ENCODE peak calls at places on chromosomes 3 and 15, in ten cellular contexts. U, V, B, M, G, H, A, O, D and I are unnamed samples. For H3K36me3, the result is how much of the 10 kb centered on the place peaks cover.

GRCh38 chr15:98658831-98659699 is 10.7 kb downstream of the IGF1R start:
- DNase-seq in O (peak), V (no peak), B (peak), D (no peak), H (peak), A (no peak), G (peak), M (no peak), U (peak), I (no peak)

GRCh38 chr15:70584838-70585706 is 178.3 kb downstream of the UACA start:
- DNase-seq in B (peak), A (no peak), V (peak), U (no peak), O (no peak), M (peak), H (no peak), D (peak), G (no peak), I (no peak)

GRCh38 chr3:114903213-114903612 is 243.9 kb downstream of the ZBTB20 start:
- DNase-seq in A (no peak), U (no peak), V (no peak), B (no peak), G (no peak), H (peak), O (no peak), D (no peak), M (no peak), I (no peak)

GRCh38 chr15:100328796-100329195 is 13.0 kb downstream of the ADAMTS17 start:
- DNase-seq in B (no peak), V (no peak), A (no peak), M (no peak), D (no peak), O (no peak), U (no peak), G (no peak), H (no peak), I (no peak)

GRCh38 chr3:64676831-64677230 is 11.0 kb downstream of the ADAMTS9 start:
- DNase-seq in O (no peak), V (no peak), B (no peak), M (no peak), D (no peak), H (no peak), G (no peak), A (no peak), U (no peak), I (no peak)

GRCh38 chr3:167714871-167715270 is 19.8 kb downstream of the PDCD10 start:
- DNase-seq in V (no peak), M (no peak), D (no peak), A (no peak), O (no peak), H (no peak), G (no peak), U (no peak), B (no peak), I (no peak)

GRCh38 chr3:10552631-10552943 is 47.2 kb upstream of the ATP2B2 start:
- DNase-seq in A (no peak), V (no peak), O (no peak), M (no peak), H (no peak), G (no peak), B (no peak), D (no peak), U (no peak), I (no peak)

GRCh38 chr15:68228143-68228970 is 1.2 kb downstream of the CLN6 start:
- DNase-seq in B (no peak), D (no peak), M (no peak), A (no peak), G (no peak), V (no peak), U (peak), H (no peak), O (no peak), I (peak)

GRCh38 chr3:172279191-172279640 is 169.0 kb downstream of the GHSR start:
- DNase-seq in D (no peak), G (no peak), V (no peak), A (no peak), H (no peak), B (no peak), O (no peak), M (no peak), U (no peak), I (no peak)

GRCh38 chr15:38853608-38854007 is 289.0 kb upstream of the RASGRP1 start:
- DNase-seq in G (no peak), M (no peak), B (peak), D (no peak), V (no peak), O (no peak), U (peak), A (no peak), H (peak), I (peak)

GRCh38 chr3:127029521-127030327 is 46.8 kb downstream of the PLXNA1 start:
- DNase-seq in G (no peak), A (no peak), O (no peak), V (no peak), M (no peak), D (no peak), B (no peak), H (no peak), U (no peak), I (no peak)

DNA sequence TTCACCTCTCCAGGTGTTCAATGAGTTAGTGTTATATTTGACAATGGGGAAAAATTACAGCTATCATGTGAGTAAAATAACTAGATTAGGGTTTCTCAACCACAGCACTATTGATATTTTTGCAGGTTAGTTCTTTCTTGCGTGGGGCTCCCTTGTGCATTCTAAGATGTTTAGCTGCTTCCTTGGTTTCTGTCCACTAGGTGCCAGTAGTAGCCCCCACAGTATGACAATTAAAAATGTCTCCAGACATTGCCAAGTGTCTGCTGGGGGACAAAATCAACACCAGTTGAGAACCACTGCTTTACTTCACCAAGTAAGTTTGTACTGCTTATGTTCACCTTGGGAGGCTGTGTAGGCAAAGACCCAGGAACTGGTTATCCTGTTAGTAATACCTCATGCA is 618.7 kb downstream of the EDEM1 start:
- DNase-seq in B (no peak), V (no peak), D (no peak), G (no peak), M (no peak), A (no peak), H (no peak), U (no peak), O (no peak), I (no peak)
- H3K4me3 ChIP-seq in B (no peak), V (no peak), D (no peak), G (no peak), M (no peak), A (no peak), H (no peak), U (no peak), O (no peak), I (no peak)

GRCh38 chr3:15043772-15044171 is 21.3 kb downstream of the MRPS25 start:
- DNase-seq in O (no peak), H (no peak), M (no peak), U (no peak), D (no peak), G (no peak), B (no peak), A (no peak), V (no peak), I (no peak)
- H3K36me3 ChIP-seq in O (under half), H (half or more), M (half or more), U (under half), D (half or more), G (half or more), B (half or more), A (under half), V (under half), I (under half)

DNA sequence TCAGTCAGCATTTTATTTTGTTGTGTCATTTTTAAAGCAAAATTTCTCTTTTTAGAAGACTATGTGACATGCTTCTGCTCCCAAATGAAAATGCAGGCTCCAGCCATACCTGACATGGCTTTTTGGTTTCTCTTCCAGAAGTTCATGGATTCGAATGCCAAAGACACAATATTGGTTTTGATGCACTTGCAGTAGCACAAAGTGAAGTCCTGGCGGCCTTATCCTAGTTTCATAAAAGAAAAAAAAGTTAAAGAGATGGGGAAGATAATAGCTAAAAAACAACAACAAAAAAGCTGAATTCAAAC is 62.7 kb downstream of the NR2F2 start:
- DNase-seq in O (no peak), U (no peak), H (no peak), M (no peak), V (no peak), A (no peak), B (no peak), G (no peak), D (no peak), I (no peak)
- H3K4me3 ChIP-seq in O (no peak), U (peak), H (no peak), M (no peak), V (no peak), A (no peak), B (no peak), G (no peak), D (no peak), I (no peak)

DNA sequence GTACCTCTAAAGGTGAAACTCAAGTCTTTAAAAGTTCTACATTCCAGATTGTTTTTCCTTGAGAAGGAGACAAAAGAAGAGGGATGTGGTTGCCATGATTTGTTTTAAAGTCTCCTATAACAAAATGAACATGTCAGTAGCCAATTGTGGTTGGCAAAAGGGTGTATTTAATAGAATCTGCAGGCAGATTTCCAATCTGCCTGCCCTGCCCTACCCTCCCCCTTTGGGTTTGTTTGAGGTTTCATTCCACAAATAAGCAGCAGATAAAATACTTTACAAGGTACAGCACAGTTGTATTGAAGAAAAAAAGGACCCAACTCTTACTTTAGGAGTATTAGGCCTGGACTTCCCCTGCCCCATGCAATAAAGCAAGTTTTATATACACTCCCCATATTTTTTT is 59.5 kb downstream of the MLH1 start:
- DNase-seq in D (no peak), G (no peak), O (no peak), A (no peak), H (no peak), M (no peak), V (no peak), B (no peak), U (no peak), I (no peak)
- H3K36me3 ChIP-seq in D (half or more), G (half or more), O (under half), A (under half), H (half or more), M (half or more), V (under half), B (under half), U (under half), I (half or more)